ENCODE peak calls at places on chromosomes 3 and 15, in four cellular contexts. E, H, D and N are unnamed samples.

GRCh38 chr15:28959326-28959725 is 73.6 kb downstream of the APBA2 start:
- DNase-seq in E (no peak), H (no peak), D (no peak), N (no peak)

GRCh38 chr15:70775160-70775559 is 11.8 kb upstream of the UACA start:
- DNase-seq in E (no peak), H (no peak), D (no peak), N (no peak)

GRCh38 chr3:147813256-147813655 is 404.1 kb downstream of the ZIC1 start:
- DNase-seq in E (no peak), H (no peak), D (no peak), N (no peak)

GRCh38 chr3:158725348-158725966 is 6.8 kb downstream of the RARRES1 start:
- DNase-seq in E (no peak), H (no peak), D (no peak), N (no peak)

GRCh38 chr3:30871720-30872119 is 22.7 kb downstream of the GADL1 start:
- DNase-seq in E (no peak), H (no peak), D (no peak), N (no peak)

GRCh38 chr3:156723182-156723619 is 48.8 kb downstream of the TIPARP start:
- DNase-seq in E (no peak), H (no peak), D (no peak), N (no peak)

GRCh38 chr3:47343471-47343971 is 37.3 kb upstream of the PTPN23 start:
- DNase-seq in E (no peak), H (no peak), D (no peak), N (no peak)

GRCh38 chr3:30544811-30545210 is 61.6 kb upstream of the TGFBR2 start:
- DNase-seq in E (no peak), H (no peak), D (no peak), N (no peak)

GRCh38 chr3:3745693-3746092 is 53.5 kb upstream of the LRRN1 start:
- DNase-seq in E (no peak), H (no peak), D (no peak), N (no peak)

GRCh38 chr3:17125738-17126137 is 241.0 kb downstream of the PLCL2 start:
- DNase-seq in E (no peak), H (no peak), D (no peak), N (no peak)

GRCh38 chr3:15781131-15781530 is 16.6 kb downstream of the ANKRD28 start:
- DNase-seq in E (no peak), H (no peak), D (no peak), N (no peak)

GRCh38 chr3:15779111-15779510 is 18.7 kb downstream of the ANKRD28 start:
- DNase-seq in E (no peak), H (no peak), D (no peak), N (no peak)

GRCh38 chr3:15783361-15783969 is 14.3 kb downstream of the ANKRD28 start:
- DNase-seq in E (no peak), H (no peak), D (no peak), N (no peak)

GRCh38 chr3:15781637-15782402 is 16.0 kb downstream of the ANKRD28 start:
- DNase-seq in E (no peak), H (no peak), D (no peak), N (no peak)

GRCh38 chr3:15782429-15782828 is 15.3 kb downstream of the ANKRD28 start:
- DNase-seq in E (no peak), H (no peak), D (no peak), N (no peak)
- H3K27ac ChIP-seq in E (no peak overlapping the region), H (no peak overlapping the region), D (no peak overlapping the region), N (no peak overlapping the region)

DNA sequence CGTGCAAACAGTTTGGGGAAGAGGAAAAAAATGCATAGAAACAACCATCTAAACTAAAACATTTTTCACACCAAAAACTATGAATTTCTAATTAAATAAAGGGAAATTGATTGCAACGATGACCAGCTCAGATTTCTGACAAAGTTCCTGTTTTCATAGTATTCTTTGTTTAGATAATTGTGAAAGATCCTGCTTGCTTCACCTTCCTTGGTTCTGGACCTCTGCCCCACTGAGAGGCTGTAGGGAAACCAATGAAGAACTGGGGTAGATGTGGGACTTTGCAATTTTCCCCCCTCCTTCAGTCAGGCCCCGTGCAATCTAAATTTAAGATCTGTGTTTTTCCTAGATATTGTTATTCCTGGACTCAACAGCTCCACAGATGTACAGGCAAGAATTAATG is 13.8 kb upstream of the TEX264 start:
- DNase-seq in E (no peak), H (no peak), D (no peak), N (no peak)
- H3K36me3 ChIP-seq in E (peaks cover 29% of the 10 kb centered on the region), H (no peaks in the 10 kb centered on the region), D (peaks cover 23% of the 10 kb centered on the region), N (peaks cover 39% of the 10 kb centered on the region)

DNA sequence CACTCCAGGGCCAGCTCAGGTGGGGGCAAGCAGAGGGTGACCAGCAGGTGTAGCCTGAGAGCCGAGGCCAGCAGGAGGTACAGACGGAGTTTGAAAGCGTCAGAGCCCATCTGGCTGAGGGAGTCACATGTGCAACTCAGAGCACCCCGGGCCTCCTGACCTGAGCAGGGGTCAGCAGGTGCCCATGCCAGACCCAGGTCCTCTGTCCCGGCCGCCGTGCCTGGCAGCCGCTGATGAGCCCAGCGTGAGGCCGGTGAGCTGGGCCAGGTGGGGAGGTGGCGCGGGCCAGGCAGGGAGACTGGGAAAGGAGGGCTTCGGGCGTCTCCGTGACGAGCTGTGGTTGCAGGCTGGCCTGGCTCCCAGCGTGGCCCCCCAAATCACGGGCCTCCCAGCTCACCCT is 130.9 kb downstream of the CHSY1 start:
- DNase-seq in E (no peak), H (no peak), D (no peak), N (no peak)
- H3K27ac ChIP-seq in E (no peak overlapping the region), H (no peak overlapping the region), D (no peak overlapping the region), N (no peak overlapping the region)

GRCh38 chr3:58137306-58137705 is 73.5 kb downstream of the DNASE1L3 start:
- DNase-seq in E (no peak), H (no peak), D (no peak), N (no peak)
- H3K36me3 ChIP-seq in E (peaks cover 52% of the 10 kb centered on the region), H (no peaks in the 10 kb centered on the region), D (peaks cover 55% of the 10 kb centered on the region), N (peaks cover 30% of the 10 kb centered on the region)

GRCh38 chr3:13615019-13615528 is 66.1 kb downstream of the FBLN2 start:
- DNase-seq in E (no peak), H (no peak), D (no peak), N (no peak)

GRCh38 chr3:13613343-13614190 is 64.6 kb downstream of the FBLN2 start:
- DNase-seq in E (no peak), H (no peak), D (no peak), N (no peak)

GRCh38 chr3:13614607-13615006 is 65.7 kb downstream of the FBLN2 start:
- DNase-seq in E (no peak), H (no peak), D (no peak), N (no peak)

GRCh38 chr3:13610006-13610570 is 61.2 kb downstream of the FBLN2 start:
- DNase-seq in E (no peak), H (no peak), D (no peak), N (no peak)

DNA sequence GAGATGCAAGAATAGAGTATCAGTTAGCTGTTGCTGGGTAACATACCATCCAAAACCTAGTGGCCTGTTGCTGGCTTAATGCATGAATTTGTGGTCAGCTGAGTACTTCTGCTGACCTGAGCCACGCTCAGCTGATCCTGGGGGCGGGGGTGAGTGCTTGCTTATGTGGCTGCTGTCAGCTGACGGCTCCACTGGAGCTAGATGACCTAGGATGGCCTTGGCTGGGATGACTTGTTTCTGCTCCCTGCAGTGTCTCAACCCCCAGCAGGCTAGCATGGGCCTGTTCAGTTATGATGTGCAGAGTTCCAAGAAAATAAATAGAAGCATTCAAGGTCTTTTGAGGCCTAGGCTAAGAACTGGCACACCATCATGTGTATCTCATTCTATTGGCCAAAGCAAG is 63.9 kb downstream of the FBLN2 start:
- DNase-seq in E (no peak), H (no peak), D (no peak), N (no peak)
- H3K27ac ChIP-seq in E (no peak overlapping the region), H (no peak overlapping the region), D (no peak overlapping the region), N (no peak overlapping the region)

DNA sequence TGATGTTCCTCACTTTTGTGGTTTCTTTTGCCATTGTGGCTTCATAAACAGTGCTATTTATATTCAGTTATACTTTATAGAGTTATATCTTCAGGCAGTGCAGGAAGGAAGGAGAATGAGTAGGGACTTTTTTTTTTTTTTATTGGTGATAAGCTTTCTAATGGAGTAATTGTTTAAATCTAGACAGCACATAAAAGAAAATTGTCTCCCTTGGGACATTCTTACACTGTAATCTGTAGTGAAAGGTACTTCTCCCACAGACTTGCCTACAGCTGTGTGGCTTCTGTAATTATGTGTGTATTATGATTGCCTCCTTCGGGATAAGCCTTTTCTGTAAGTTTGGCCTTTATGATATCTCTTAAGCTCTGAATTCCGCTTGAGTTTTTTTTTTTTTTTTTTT is 41.6 kb downstream of the WDR76 start:
- DNase-seq in E (no peak), H (no peak), D (no peak), N (no peak)
- H3K36me3 ChIP-seq in E (peaks cover 18% of the 10 kb centered on the region), H (no peaks in the 10 kb centered on the region), D (no peaks in the 10 kb centered on the region), N (peaks cover 15% of the 10 kb centered on the region)

DNA sequence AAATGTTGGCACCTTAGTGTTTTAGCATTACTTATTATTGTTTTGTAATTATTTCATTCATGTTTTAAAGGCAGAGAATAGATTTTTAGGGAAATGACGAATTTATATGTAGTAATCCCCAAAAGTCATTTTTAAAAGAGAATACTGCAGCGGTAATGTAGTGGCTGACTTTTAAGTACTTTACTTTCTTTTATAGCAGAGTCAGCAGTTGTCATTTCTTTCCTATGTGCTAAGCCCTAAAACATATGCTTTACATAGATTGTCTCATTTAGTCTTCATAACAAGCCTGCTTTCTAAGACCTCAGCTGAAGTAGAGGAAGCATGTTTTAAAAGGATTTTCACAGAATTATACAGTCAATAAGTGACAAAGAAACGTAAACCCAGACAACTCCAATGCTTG is 102.1 kb upstream of the PEX5L start:
- DNase-seq in E (no peak), H (no peak), D (no peak), N (no peak)
- H3K27ac ChIP-seq in E (no peak overlapping the region), H (no peak overlapping the region), D (no peak overlapping the region), N (no peak overlapping the region)

GRCh38 chr3:173743512-173743911 is 346.0 kb downstream of the NLGN1 start:
- DNase-seq in E (no peak), H (no peak), D (no peak), N (no peak)
- H3K36me3 ChIP-seq in E (no peaks in the 10 kb centered on the region), H (no peaks in the 10 kb centered on the region), D (no peaks in the 10 kb centered on the region), N (no peaks in the 10 kb centered on the region)

DNA sequence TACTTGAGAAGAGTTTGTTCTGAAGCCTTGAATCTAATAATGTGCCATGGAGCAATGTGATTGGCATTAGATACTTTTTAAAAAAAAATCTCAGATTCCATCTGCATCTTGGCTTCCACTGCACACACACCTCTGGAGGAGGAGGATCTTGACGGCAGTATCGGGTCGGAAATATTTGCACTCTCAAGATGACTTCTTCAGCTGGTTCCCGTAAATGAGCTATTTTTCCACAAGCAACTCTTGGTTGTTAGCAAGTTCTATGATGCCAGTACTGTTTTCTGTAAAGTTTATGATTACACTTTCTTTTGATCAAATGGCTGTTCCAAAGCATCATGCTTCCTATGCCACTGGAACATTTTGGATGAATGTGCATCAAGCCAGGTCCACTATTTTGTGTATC is 43.7 kb downstream of the CCR3 start:
- DNase-seq in E (no peak), H (no peak), D (no peak), N (no peak)
- H3K27ac ChIP-seq in E (no peak overlapping the region), H (no peak overlapping the region), D (no peak overlapping the region), N (no peak overlapping the region)